ENCODE peak calls at places on chromosomes 1 and 21, in nine cellular contexts. T is GM19239; I is HEK293T; H is stimulated activated CD8-positive, alpha-beta memory T cell treated with anti-CD3 and anti-CD28 coated beads, Interleukin-7, amount 100 ng/mL, for 24 hours; R is BJ; W is activated T-helper 1 cell treated with anti-CD3 and anti-CD28 coated beads, Interleukin-12 subunit alpha, Interleukin-12 subunit beta, Interleukin-2, Interleukin-4 antibody, amounts not matched to agents 30 ng/mL and 10 ng/mL and 1 ng/mL, durations not matched to agents 14 hours and 24 hours and 36 hours; O is stimulated activated CD4-positive, alpha-beta T cell treated with anti-CD3 and anti-CD28 coated beads, Interleukin-1b, Interleukin-23, amount 100 ng/mL, for 4 hours; Q is HTR-8/SVneo; M is activated CD4-positive, CD25-positive, alpha-beta regulatory T cell treated with anti-CD3 and anti-CD28 coated beads, Interleukin-2, amount 50 U/mL, for 72 hours. A is an unnamed sample.
A peak's percentile ranks its signal among the peaks of the same experiment; 100 is the strongest.

GRCh38 chr1:205523891-205524793 is 19.7 kb downstream of the CDK18 start:
- DNase-seq in T (peak; percentile 69), I (peak; percentile 85), H (peak; percentile 61), R (no peak), W (peak; percentile 45), O (peak; percentile 67), Q (peak; percentile 81), M (peak; percentile 68), A (no peak)

GRCh38 chr1:13809461-13810159 is 109.6 kb downstream of the PRDM2 start:
- DNase-seq in T (no peak), I (no peak), H (no peak), R (no peak), W (no peak), O (no peak), Q (no peak), M (no peak), A (no peak)

GRCh38 chr1:119635801-119636390 is 12.2 kb downstream of the ZNF697 start:
- DNase-seq in T (no peak), I (no peak), H (no peak), R (no peak), W (no peak), O (no peak), Q (no peak), M (no peak), A (no peak)

GRCh38 chr1:98327151-98327918 is 334.2 kb upstream of the SNX7 start:
- DNase-seq in T (no peak), I (no peak), H (no peak), R (peak; percentile 34), W (no peak), O (no peak), Q (no peak), M (no peak), A (no peak)

GRCh38 chr1:78304766-78305165 is 186.0 kb upstream of the PTGFR start:
- DNase-seq in T (no peak), I (no peak), H (no peak), R (no peak), W (no peak), O (no peak), Q (no peak), M (no peak), A (no peak)

GRCh38 chr1:109653286-109653685 is 2.6 kb upstream of the GSTM4 start:
- DNase-seq in T (no peak), I (no peak), H (no peak), R (no peak), W (no peak), O (no peak), Q (no peak), M (no peak), A (no peak)

GRCh38 chr21:46093668-46094400 is 4.1 kb upstream of the COL6A2 start:
- DNase-seq in T (no peak), I (no peak), H (no peak), R (no peak), W (no peak), O (no peak), Q (no peak), M (no peak), A (no peak)

GRCh38 chr21:42091899-42092508 is 20.9 kb downstream of the UMODL1 start:
- DNase-seq in T (no peak), I (no peak), H (no peak), R (no peak), W (no peak), O (no peak), Q (no peak), M (no peak), A (no peak)

GRCh38 chr1:187490261-187490660 is 661.5 kb downstream of the PLA2G4A start:
- DNase-seq in T (no peak), I (no peak), H (no peak), R (no peak), W (no peak), O (no peak), Q (no peak), M (no peak), A (no peak)

GRCh38 chr1:88736633-88737248 is 52.7 kb downstream of the PKN2 start:
- DNase-seq in T (no peak), I (peak; percentile 67), H (no peak), R (no peak), W (peak; percentile 16), O (no peak), Q (peak; percentile 7), M (no peak), A (no peak)

GRCh38 chr1:231059566-231060193 is 19.6 kb upstream of the FAM89A start:
- DNase-seq in T (no peak), I (no peak), H (no peak), R (no peak), W (no peak), O (no peak), Q (no peak), M (no peak), A (no peak)

GRCh38 chr1:87092852-87093251 is 178.4 kb downstream of the HS2ST1 start:
- DNase-seq in T (no peak), I (no peak), H (no peak), R (no peak), W (no peak), O (no peak), Q (no peak), M (no peak), A (no peak)

GRCh38 chr1:10108948-10109347 is 76.2 kb downstream of the UBE4B start:
- DNase-seq in T (no peak), I (no peak), H (no peak), R (no peak), W (no peak), O (no peak), Q (no peak), M (no peak), A (no peak)

GRCh38 chr1:81327743-81328142 is 473.0 kb upstream of the ADGRL2 start:
- DNase-seq in T (no peak), I (no peak), H (no peak), R (no peak), W (no peak), O (no peak), Q (no peak), M (no peak), A (no peak)

GRCh38 chr1:208007938-208008342 is 97.0 kb upstream of the CD34 start:
- DNase-seq in T (no peak), I (no peak), H (no peak), R (no peak), W (no peak), O (no peak), Q (peak; percentile 34), M (no peak), A (no peak)

GRCh38 chr1:2991753-2992495 is 29.3 kb upstream of the ACTRT2 start:
- DNase-seq in T (no peak), I (no peak), H (no peak), R (no peak), W (no peak), O (no peak), Q (no peak), M (no peak), A (no peak)

GRCh38 chr1:100308777-100309176 is 42.8 kb downstream of the RTCA start:
- DNase-seq in T (no peak), I (no peak), H (no peak), R (no peak), W (no peak), O (no peak), Q (no peak), M (no peak), A (no peak)

GRCh38 chr21:35275776-35276175 is 226.7 kb upstream of the RUNX1 start:
- DNase-seq in T (no peak), I (no peak), H (no peak), R (no peak), W (no peak), O (no peak), Q (no peak), M (no peak), A (no peak)

GRCh38 chr1:108000620-108001105 is 35.7 kb upstream of the VAV3 start:
- DNase-seq in T (no peak), I (no peak), H (no peak), R (no peak), W (no peak), O (no peak), Q (no peak), M (no peak), A (no peak)

GRCh38 chr1:43067856-43068751 is 104.0 kb downstream of the EBNA1BP2 start:
- DNase-seq in T (no peak), I (peak; percentile 28), H (no peak), R (no peak), W (no peak), O (no peak), Q (no peak), M (no peak), A (no peak)

GRCh38 chr1:151641229-151641628 is 29.4 kb downstream of the SNX27 start:
- DNase-seq in T (no peak), I (no peak), H (no peak), R (no peak), W (no peak), O (no peak), Q (no peak), M (no peak), A (no peak)

A was measured in type B pancreatic cell.